ENCODE peak calls at places on chromosomes 13 and 19, in four cellular contexts. E is mucosa of descending colon; S is Ammon's horn; P is stimulated activated CD4-positive, alpha-beta T cell treated with anti-CD3 and anti-CD28 coated beads, Interleukin-15, amount 100 ng/mL, for 48 hours. W is an unnamed sample.

GRCh38 chr19:17681505-17682125 is 6.5 kb downstream of the UNC13A start:
- DNase-seq in S (no peak), P (no peak), E (no peak), W (no peak)

GRCh38 chr13:98143601-98144500 is 957 bp downstream of the FARP1 start:
- DNase-seq in P (no peak), E (no peak), S (no peak), W (no peak)

GRCh38 chr13:28542804-28543203 is 47.9 kb upstream of the FLT1 start:
- DNase-seq in E (no peak), P (no peak), S (no peak), W (no peak)

GRCh38 chr13:66048888-66049287 is 1181.2 kb downstream of the PCDH9 start:
- DNase-seq in P (no peak), S (no peak), E (no peak), W (no peak)

GRCh38 chr13:73074101-73074500 is 15.3 kb downstream of the KLF5 start:
- DNase-seq in E (no peak), P (no peak), S (no peak), W (no peak)

GRCh38 chr13:101308247-101309013 is 107.9 kb downstream of the NALCN start:
- DNase-seq in S (no peak), P (no peak), E (no peak), W (no peak)

GRCh38 chr19:13102666-13103584 is at the start of gene LYL1:
- DNase-seq in P (no peak), S (no peak), E (peak), W (peak)

GRCh38 chr13:46295531-46296464 is 84.1 kb downstream of the LRRC63 start:
- DNase-seq in E (no peak), P (peak), S (peak), W (no peak)

GRCh38 chr13:52862358-52863206 is 14.1 kb upstream of the PCDH8 start:
- DNase-seq in S (no peak), E (no peak), P (no peak), W (no peak)

GRCh38 chr13:25046985-25047660 is 48.8 kb upstream of the PABPC3 start:
- DNase-seq in S (peak), E (no peak), P (no peak), W (no peak)

GRCh38 chr19:35442091-35442490 is 6.0 kb upstream of the FFAR2 start:
- DNase-seq in P (no peak), S (no peak), E (peak), W (no peak)

GRCh38 chr13:50318887-50319286 is 303.6 kb downstream of the KCNRG start:
- DNase-seq in E (no peak), P (no peak), S (no peak), W (no peak)

GRCh38 chr19:10461047-10461949 is 41.0 kb downstream of the PDE4A start:
- DNase-seq in S (peak), P (peak), E (peak), W (peak)

GRCh38 chr13:34076319-34076718 is 258.4 kb downstream of the RFC3 start:
- DNase-seq in P (no peak), S (no peak), E (no peak), W (no peak)

GRCh38 chr13:28339419-28339818 is 155.5 kb downstream of the FLT1 start:
- DNase-seq in P (no peak), E (no peak), S (no peak), W (no peak)

GRCh38 chr19:38932425-38933179 is 1.9 kb downstream of the MRPS12 start:
- DNase-seq in P (no peak), E (peak), S (no peak), W (no peak)

GRCh38 chr13:70829748-70830147 is 721.5 kb upstream of the KLHL1 start:
- DNase-seq in S (no peak), P (no peak), E (no peak), W (no peak)